ENCODE peak calls at places on chromosomes 1 and 21, in eight cellular contexts. F is left colon; O is foreskin keratinocyte; Z is GDM1; S is Calu3; K is fibroblast of the conjunctiva; C is activated CD4-positive, CD25-positive, alpha-beta regulatory T cell; A is germinal center. J is an unnamed sample.

GRCh38 chr1:28553229-28553930 is 495 bp downstream of the TRNAU1AP start:
- DNase-seq in C (peak), O (peak), K (no peak), A (peak), S (peak), Z (peak), F (peak), J (no peak)

GRCh38 chr1:247639381-247639981 is 34.1 kb downstream of the OR2G3 start:
- DNase-seq in A (peak), K (no peak), C (no peak), O (no peak), Z (no peak), F (peak), S (no peak), J (peak)

GRCh38 chr1:167905671-167906070 is 8.3 kb downstream of the ADCY10 start:
- DNase-seq in F (no peak), A (no peak), O (no peak), K (no peak), S (no peak), Z (no peak), C (no peak), J (no peak)

GRCh38 chr1:221522440-221523050 is 219.3 kb downstream of the DUSP10 start:
- DNase-seq in A (no peak), C (no peak), S (no peak), O (no peak), F (no peak), K (no peak), Z (no peak), J (no peak)

GRCh38 chr21:15894596-15894995 is 164.8 kb downstream of the USP25 start:
- DNase-seq in C (no peak), K (no peak), F (no peak), Z (no peak), A (no peak), O (no peak), S (no peak), J (no peak)

GRCh38 chr1:211469938-211470529 is 21.9 kb downstream of the RD3 start:
- DNase-seq in Z (no peak), A (peak), S (peak), K (peak), O (peak), C (no peak), F (peak), J (no peak)

GRCh38 chr1:156233421-156234127 is 8.4 kb upstream of the BGLAP start:
- DNase-seq in A (no peak), C (no peak), F (no peak), O (no peak), S (no peak), K (peak), Z (no peak), J (no peak)

GRCh38 chr1:190849346-190849745 is 371.7 kb upstream of the BRINP3 start:
- DNase-seq in A (no peak), F (no peak), Z (no peak), S (no peak), K (no peak), C (no peak), O (no peak), J (no peak)

GRCh38 chr1:168469690-168470089 is 74.1 kb downstream of the XCL2 start:
- DNase-seq in C (no peak), A (no peak), K (no peak), O (no peak), S (peak), F (peak), Z (peak), J (no peak)

GRCh38 chr1:234208791-234209190 is 164.5 kb upstream of the COA6 start:
- DNase-seq in K (no peak), Z (no peak), O (peak), S (no peak), C (no peak), F (no peak), A (no peak), J (no peak)

GRCh38 chr1:10031461-10031860 is 1.3 kb upstream of the UBE4B start:
- DNase-seq in A (no peak), K (no peak), F (no peak), C (no peak), O (peak), Z (no peak), S (no peak), J (no peak)

GRCh38 chr1:51516639-51517158 is 2.4 kb downstream of the EPS15 start:
- DNase-seq in K (no peak), O (no peak), S (no peak), A (no peak), Z (no peak), C (no peak), F (no peak), J (no peak)

GRCh38 chr1:75724472-75725022 is at the start of gene ACADM:
- DNase-seq in S (peak), C (peak), Z (peak), K (peak), O (peak), F (peak), A (peak), J (peak)

GRCh38 chr1:153699116-153699515 is 20.6 kb downstream of the NPR1 start:
- DNase-seq in F (no peak), A (no peak), C (no peak), S (no peak), O (peak), Z (no peak), K (no peak), J (no peak)

GRCh38 chr1:182629674-182630073 is 25.5 kb upstream of the RGS16 start:
- DNase-seq in Z (peak), S (no peak), A (peak), O (no peak), K (no peak), F (no peak), C (peak), J (peak)

GRCh38 chr21:32248616-32249550 is 30.0 kb downstream of the MIS18A start:
- DNase-seq in C (no peak), A (no peak), K (no peak), O (no peak), F (no peak), S (no peak), Z (no peak), J (no peak)

GRCh38 chr1:34876406-34876805 is 16.9 kb upstream of the SMIM12 start:
- DNase-seq in F (no peak), S (no peak), Z (no peak), K (no peak), O (no peak), C (no peak), A (no peak), J (no peak)

GRCh38 chr1:232891116-232891515 is 59.3 kb upstream of the NTPCR start:
- DNase-seq in S (no peak), F (no peak), K (peak), A (no peak), Z (no peak), C (no peak), O (no peak), J (no peak)

GRCh38 chr1:30759718-30760281 is 2.2 kb upstream of the LAPTM5 start:
- DNase-seq in F (no peak), S (no peak), K (no peak), C (no peak), O (no peak), Z (no peak), A (peak), J (no peak)

GRCh38 chr1:94812985-94813384 is 7.2 kb upstream of the SLC44A3 start:
- DNase-seq in F (no peak), Z (no peak), A (no peak), O (no peak), S (no peak), K (no peak), C (no peak), J (no peak)

GRCh38 chr1:225451340-225451739 is 23.5 kb upstream of the LBR start:
- DNase-seq in O (no peak), K (no peak), C (no peak), Z (no peak), S (no peak), F (no peak), A (no peak), J (no peak)

GRCh38 chr1:226710501-226710900 is 28.6 kb downstream of the ITPKB start:
- DNase-seq in F (no peak), S (no peak), C (no peak), O (peak), K (no peak), A (no peak), Z (no peak), J (no peak)

GRCh38 chr1:153513023-153513422 is 22.8 kb downstream of the S100A6 start:
- DNase-seq in O (no peak), K (no peak), C (no peak), A (no peak), S (no peak), Z (peak), F (peak), J (no peak)

GRCh38 chr21:39685991-39686390 is 59.0 kb upstream of the IGSF5 start:
- DNase-seq in A (no peak), Z (no peak), C (no peak), F (no peak), S (no peak), K (no peak), O (no peak), J (no peak)